ENCODE peak calls at places on chromosomes 2 and 18, in nine cellular contexts. One of them, this sample, is unnamed.

GRCh38 chr2:170928036-170928823 is 823 bp upstream of the GORASP2 start:
- DNase-seq in cardiac muscle cell: peak
- DNase-seq in tibial nerve: no peak
- DNase-seq in LoVo: no peak
- DNase-seq in OCI-LY7: peak
- DNase-seq in activated T-helper 2 cell treated with anti-CD3 and anti-CD28 coated beads, Interferon-gamma antibody, Interleukin-2, Interleukin-4, amounts not matched to agents 10 μg/mL and 5 μg/mL and 100 μg/mL, durations not matched to agents 14 hours and 24 hours and 36 hours: peak
- DNase-seq in AML-193: peak
- DNase-seq in cardiac fibroblast: no peak
- DNase-seq in colonic mucosa: peak
- DNase-seq in this sample: no peak

GRCh38 chr2:42693688-42694479 is 70.1 kb downstream of the OXER1 start:
- DNase-seq in cardiac muscle cell: no peak
- DNase-seq in OCI-LY7: no peak
- DNase-seq in AML-193: no peak
- DNase-seq in activated T-helper 2 cell treated with anti-CD3 and anti-CD28 coated beads, Interferon-gamma antibody, Interleukin-2, Interleukin-4, amounts not matched to agents 10 μg/mL and 5 μg/mL and 100 μg/mL, durations not matched to agents 14 hours and 24 hours and 36 hours: no peak
- DNase-seq in cardiac fibroblast: no peak
- DNase-seq in LoVo: no peak
- DNase-seq in tibial nerve: no peak
- DNase-seq in colonic mucosa: no peak
- DNase-seq in this sample: no peak

GRCh38 chr2:51697095-51697494 is 665.2 kb upstream of the NRXN1 start:
- DNase-seq in tibial nerve: no peak
- DNase-seq in cardiac fibroblast: no peak
- DNase-seq in AML-193: no peak
- DNase-seq in OCI-LY7: no peak
- DNase-seq in cardiac muscle cell: no peak
- DNase-seq in activated T-helper 2 cell treated with anti-CD3 and anti-CD28 coated beads, Interferon-gamma antibody, Interleukin-2, Interleukin-4, amounts not matched to agents 10 μg/mL and 5 μg/mL and 100 μg/mL, durations not matched to agents 14 hours and 24 hours and 36 hours: no peak
- DNase-seq in colonic mucosa: no peak
- DNase-seq in LoVo: no peak
- DNase-seq in this sample: no peak

GRCh38 chr2:68487773-68488355 is 20.5 kb downstream of the APLF start:
- DNase-seq in tibial nerve: no peak
- DNase-seq in colonic mucosa: no peak
- DNase-seq in LoVo: no peak
- DNase-seq in cardiac fibroblast: peak
- DNase-seq in AML-193: peak
- DNase-seq in activated T-helper 2 cell treated with anti-CD3 and anti-CD28 coated beads, Interferon-gamma antibody, Interleukin-2, Interleukin-4, amounts not matched to agents 10 μg/mL and 5 μg/mL and 100 μg/mL, durations not matched to agents 14 hours and 24 hours and 36 hours: no peak
- DNase-seq in cardiac muscle cell: peak
- DNase-seq in OCI-LY7: peak
- DNase-seq in this sample: no peak

GRCh38 chr2:47225061-47225783 is 70.1 kb upstream of the STPG4 start:
- DNase-seq in tibial nerve: peak
- DNase-seq in cardiac muscle cell: peak
- DNase-seq in activated T-helper 2 cell treated with anti-CD3 and anti-CD28 coated beads, Interferon-gamma antibody, Interleukin-2, Interleukin-4, amounts not matched to agents 10 μg/mL and 5 μg/mL and 100 μg/mL, durations not matched to agents 14 hours and 24 hours and 36 hours: no peak
- DNase-seq in cardiac fibroblast: peak
- DNase-seq in colonic mucosa: peak
- DNase-seq in OCI-LY7: no peak
- DNase-seq in LoVo: peak
- DNase-seq in AML-193: no peak
- DNase-seq in this sample: no peak

GRCh38 chr18:34224423-34225217 is at the start of gene NOL4:
- DNase-seq in tibial nerve: no peak
- DNase-seq in cardiac muscle cell: peak
- DNase-seq in AML-193: no peak
- DNase-seq in cardiac fibroblast: peak
- DNase-seq in activated T-helper 2 cell treated with anti-CD3 and anti-CD28 coated beads, Interferon-gamma antibody, Interleukin-2, Interleukin-4, amounts not matched to agents 10 μg/mL and 5 μg/mL and 100 μg/mL, durations not matched to agents 14 hours and 24 hours and 36 hours: no peak
- DNase-seq in LoVo: no peak
- DNase-seq in colonic mucosa: peak
- DNase-seq in OCI-LY7: no peak
- DNase-seq in this sample: peak

GRCh38 chr2:32688511-32688910 is 60.7 kb downstream of the TTC27 start:
- DNase-seq in cardiac fibroblast: peak
- DNase-seq in OCI-LY7: no peak
- DNase-seq in colonic mucosa: no peak
- DNase-seq in activated T-helper 2 cell treated with anti-CD3 and anti-CD28 coated beads, Interferon-gamma antibody, Interleukin-2, Interleukin-4, amounts not matched to agents 10 μg/mL and 5 μg/mL and 100 μg/mL, durations not matched to agents 14 hours and 24 hours and 36 hours: no peak
- DNase-seq in tibial nerve: no peak
- DNase-seq in cardiac muscle cell: peak
- DNase-seq in AML-193: peak
- DNase-seq in LoVo: no peak
- DNase-seq in this sample: no peak

GRCh38 chr2:46001741-46002506 is 295.3 kb upstream of the EPAS1 start:
- DNase-seq in cardiac muscle cell: peak
- DNase-seq in OCI-LY7: no peak
- DNase-seq in activated T-helper 2 cell treated with anti-CD3 and anti-CD28 coated beads, Interferon-gamma antibody, Interleukin-2, Interleukin-4, amounts not matched to agents 10 μg/mL and 5 μg/mL and 100 μg/mL, durations not matched to agents 14 hours and 24 hours and 36 hours: no peak
- DNase-seq in AML-193: no peak
- DNase-seq in LoVo: no peak
- DNase-seq in tibial nerve: no peak
- DNase-seq in cardiac fibroblast: peak
- DNase-seq in colonic mucosa: no peak
- DNase-seq in this sample: no peak

GRCh38 chr18:79485788-79486355 is 90.1 kb downstream of the NFATC1 start:
- DNase-seq in tibial nerve: no peak
- DNase-seq in LoVo: no peak
- DNase-seq in AML-193: no peak
- DNase-seq in colonic mucosa: no peak
- DNase-seq in OCI-LY7: no peak
- DNase-seq in cardiac fibroblast: peak
- DNase-seq in cardiac muscle cell: peak
- DNase-seq in activated T-helper 2 cell treated with anti-CD3 and anti-CD28 coated beads, Interferon-gamma antibody, Interleukin-2, Interleukin-4, amounts not matched to agents 10 μg/mL and 5 μg/mL and 100 μg/mL, durations not matched to agents 14 hours and 24 hours and 36 hours: no peak
- DNase-seq in this sample: no peak

GRCh38 chr2:240131296-240131695 is 4.8 kb downstream of the COPS9 start:
- DNase-seq in AML-193: no peak
- DNase-seq in cardiac fibroblast: no peak
- DNase-seq in cardiac muscle cell: no peak
- DNase-seq in OCI-LY7: no peak
- DNase-seq in tibial nerve: no peak
- DNase-seq in LoVo: no peak
- DNase-seq in activated T-helper 2 cell treated with anti-CD3 and anti-CD28 coated beads, Interferon-gamma antibody, Interleukin-2, Interleukin-4, amounts not matched to agents 10 μg/mL and 5 μg/mL and 100 μg/mL, durations not matched to agents 14 hours and 24 hours and 36 hours: no peak
- DNase-seq in colonic mucosa: no peak
- DNase-seq in this sample: no peak

GRCh38 chr2:236512902-236513433 is 56.7 kb upstream of the ACKR3 start:
- DNase-seq in LoVo: peak
- DNase-seq in AML-193: peak
- DNase-seq in activated T-helper 2 cell treated with anti-CD3 and anti-CD28 coated beads, Interferon-gamma antibody, Interleukin-2, Interleukin-4, amounts not matched to agents 10 μg/mL and 5 μg/mL and 100 μg/mL, durations not matched to agents 14 hours and 24 hours and 36 hours: peak
- DNase-seq in cardiac fibroblast: peak
- DNase-seq in cardiac muscle cell: peak
- DNase-seq in OCI-LY7: peak
- DNase-seq in tibial nerve: peak
- DNase-seq in colonic mucosa: peak
- DNase-seq in this sample: peak

GRCh38 chr2:112846056-112846455 is 9.5 kb upstream of the IL1B start:
- DNase-seq in OCI-LY7: no peak
- DNase-seq in activated T-helper 2 cell treated with anti-CD3 and anti-CD28 coated beads, Interferon-gamma antibody, Interleukin-2, Interleukin-4, amounts not matched to agents 10 μg/mL and 5 μg/mL and 100 μg/mL, durations not matched to agents 14 hours and 24 hours and 36 hours: no peak
- DNase-seq in cardiac muscle cell: no peak
- DNase-seq in cardiac fibroblast: no peak
- DNase-seq in colonic mucosa: no peak
- DNase-seq in LoVo: no peak
- DNase-seq in AML-193: no peak
- DNase-seq in tibial nerve: no peak
- DNase-seq in this sample: no peak

GRCh38 chr2:189379287-189379630 is 62.0 kb upstream of the WDR75 start:
- DNase-seq in colonic mucosa: no peak
- DNase-seq in tibial nerve: no peak
- DNase-seq in activated T-helper 2 cell treated with anti-CD3 and anti-CD28 coated beads, Interferon-gamma antibody, Interleukin-2, Interleukin-4, amounts not matched to agents 10 μg/mL and 5 μg/mL and 100 μg/mL, durations not matched to agents 14 hours and 24 hours and 36 hours: no peak
- DNase-seq in cardiac muscle cell: peak
- DNase-seq in cardiac fibroblast: peak
- DNase-seq in AML-193: no peak
- DNase-seq in OCI-LY7: no peak
- DNase-seq in LoVo: no peak
- DNase-seq in this sample: peak

GRCh38 chr2:236928353-236929153 is 157.1 kb upstream of the COPS8 start:
- DNase-seq in activated T-helper 2 cell treated with anti-CD3 and anti-CD28 coated beads, Interferon-gamma antibody, Interleukin-2, Interleukin-4, amounts not matched to agents 10 μg/mL and 5 μg/mL and 100 μg/mL, durations not matched to agents 14 hours and 24 hours and 36 hours: no peak
- DNase-seq in LoVo: no peak
- DNase-seq in tibial nerve: no peak
- DNase-seq in cardiac muscle cell: peak
- DNase-seq in AML-193: no peak
- DNase-seq in OCI-LY7: peak
- DNase-seq in colonic mucosa: peak
- DNase-seq in cardiac fibroblast: no peak
- DNase-seq in this sample: no peak

GRCh38 chr2:15603044-15603765 is 11.5 kb downstream of the DDX1 start:
- DNase-seq in cardiac fibroblast: no peak
- DNase-seq in colonic mucosa: no peak
- DNase-seq in tibial nerve: no peak
- DNase-seq in cardiac muscle cell: no peak
- DNase-seq in activated T-helper 2 cell treated with anti-CD3 and anti-CD28 coated beads, Interferon-gamma antibody, Interleukin-2, Interleukin-4, amounts not matched to agents 10 μg/mL and 5 μg/mL and 100 μg/mL, durations not matched to agents 14 hours and 24 hours and 36 hours: no peak
- DNase-seq in LoVo: no peak
- DNase-seq in AML-193: no peak
- DNase-seq in OCI-LY7: no peak
- DNase-seq in this sample: no peak

GRCh38 chr18:44986933-44987332 is 306.2 kb downstream of the SETBP1 start:
- DNase-seq in cardiac muscle cell: peak
- DNase-seq in OCI-LY7: no peak
- DNase-seq in colonic mucosa: no peak
- DNase-seq in AML-193: no peak
- DNase-seq in activated T-helper 2 cell treated with anti-CD3 and anti-CD28 coated beads, Interferon-gamma antibody, Interleukin-2, Interleukin-4, amounts not matched to agents 10 μg/mL and 5 μg/mL and 100 μg/mL, durations not matched to agents 14 hours and 24 hours and 36 hours: no peak
- DNase-seq in cardiac fibroblast: no peak
- DNase-seq in LoVo: no peak
- DNase-seq in tibial nerve: no peak
- DNase-seq in this sample: no peak

GRCh38 chr18:49026501-49027378 is 76.0 kb upstream of the SMAD7 start:
- DNase-seq in AML-193: no peak
- DNase-seq in activated T-helper 2 cell treated with anti-CD3 and anti-CD28 coated beads, Interferon-gamma antibody, Interleukin-2, Interleukin-4, amounts not matched to agents 10 μg/mL and 5 μg/mL and 100 μg/mL, durations not matched to agents 14 hours and 24 hours and 36 hours: no peak
- DNase-seq in tibial nerve: no peak
- DNase-seq in cardiac muscle cell: no peak
- DNase-seq in OCI-LY7: no peak
- DNase-seq in LoVo: no peak
- DNase-seq in cardiac fibroblast: no peak
- DNase-seq in colonic mucosa: peak
- DNase-seq in this sample: no peak

GRCh38 chr2:190860985-190861721 is 19.5 kb upstream of the GLS start:
- DNase-seq in LoVo: no peak
- DNase-seq in activated T-helper 2 cell treated with anti-CD3 and anti-CD28 coated beads, Interferon-gamma antibody, Interleukin-2, Interleukin-4, amounts not matched to agents 10 μg/mL and 5 μg/mL and 100 μg/mL, durations not matched to agents 14 hours and 24 hours and 36 hours: no peak
- DNase-seq in cardiac muscle cell: no peak
- DNase-seq in colonic mucosa: no peak
- DNase-seq in AML-193: no peak
- DNase-seq in OCI-LY7: no peak
- DNase-seq in cardiac fibroblast: peak
- DNase-seq in tibial nerve: no peak
- DNase-seq in this sample: peak

GRCh38 chr18:7565677-7566076 is 1.4 kb upstream of the PTPRM start:
- DNase-seq in AML-193: no peak
- DNase-seq in colonic mucosa: no peak
- DNase-seq in OCI-LY7: no peak
- DNase-seq in activated T-helper 2 cell treated with anti-CD3 and anti-CD28 coated beads, Interferon-gamma antibody, Interleukin-2, Interleukin-4, amounts not matched to agents 10 μg/mL and 5 μg/mL and 100 μg/mL, durations not matched to agents 14 hours and 24 hours and 36 hours: no peak
- DNase-seq in cardiac fibroblast: no peak
- DNase-seq in LoVo: no peak
- DNase-seq in tibial nerve: no peak
- DNase-seq in cardiac muscle cell: no peak
- DNase-seq in this sample: no peak

GRCh38 chr18:24463233-24463775 is 2.9 kb downstream of the HRH4 start:
- DNase-seq in OCI-LY7: no peak
- DNase-seq in cardiac fibroblast: no peak
- DNase-seq in colonic mucosa: no peak
- DNase-seq in activated T-helper 2 cell treated with anti-CD3 and anti-CD28 coated beads, Interferon-gamma antibody, Interleukin-2, Interleukin-4, amounts not matched to agents 10 μg/mL and 5 μg/mL and 100 μg/mL, durations not matched to agents 14 hours and 24 hours and 36 hours: no peak
- DNase-seq in cardiac muscle cell: no peak
- DNase-seq in LoVo: no peak
- DNase-seq in tibial nerve: no peak
- DNase-seq in AML-193: no peak
- DNase-seq in this sample: no peak

GRCh38 chr2:226995625-226996041 is 159.8 kb downstream of the RHBDD1 start:
- DNase-seq in OCI-LY7: no peak
- DNase-seq in AML-193: no peak
- DNase-seq in activated T-helper 2 cell treated with anti-CD3 and anti-CD28 coated beads, Interferon-gamma antibody, Interleukin-2, Interleukin-4, amounts not matched to agents 10 μg/mL and 5 μg/mL and 100 μg/mL, durations not matched to agents 14 hours and 24 hours and 36 hours: no peak
- DNase-seq in colonic mucosa: no peak
- DNase-seq in LoVo: no peak
- DNase-seq in cardiac fibroblast: peak
- DNase-seq in cardiac muscle cell: peak
- DNase-seq in tibial nerve: no peak
- DNase-seq in this sample: no peak

GRCh38 chr2:232354069-232354468 is 24.5 kb upstream of the ALPP start:
- DNase-seq in colonic mucosa: no peak
- DNase-seq in tibial nerve: no peak
- DNase-seq in activated T-helper 2 cell treated with anti-CD3 and anti-CD28 coated beads, Interferon-gamma antibody, Interleukin-2, Interleukin-4, amounts not matched to agents 10 μg/mL and 5 μg/mL and 100 μg/mL, durations not matched to agents 14 hours and 24 hours and 36 hours: no peak
- DNase-seq in cardiac muscle cell: no peak
- DNase-seq in LoVo: no peak
- DNase-seq in cardiac fibroblast: no peak
- DNase-seq in AML-193: no peak
- DNase-seq in OCI-LY7: no peak
- DNase-seq in this sample: no peak

GRCh38 chr2:113203901-113204519 is 30.2 kb downstream of the PSD4 start:
- DNase-seq in activated T-helper 2 cell treated with anti-CD3 and anti-CD28 coated beads, Interferon-gamma antibody, Interleukin-2, Interleukin-4, amounts not matched to agents 10 μg/mL and 5 μg/mL and 100 μg/mL, durations not matched to agents 14 hours and 24 hours and 36 hours: peak
- DNase-seq in colonic mucosa: peak
- DNase-seq in cardiac fibroblast: peak
- DNase-seq in cardiac muscle cell: peak
- DNase-seq in AML-193: peak
- DNase-seq in LoVo: peak
- DNase-seq in OCI-LY7: peak
- DNase-seq in tibial nerve: peak
- DNase-seq in this sample: peak

GRCh38 chr2:46708492-46708891 is 207.1 kb downstream of the MCFD2 start:
- DNase-seq in AML-193: no peak
- DNase-seq in activated T-helper 2 cell treated with anti-CD3 and anti-CD28 coated beads, Interferon-gamma antibody, Interleukin-2, Interleukin-4, amounts not matched to agents 10 μg/mL and 5 μg/mL and 100 μg/mL, durations not matched to agents 14 hours and 24 hours and 36 hours: no peak
- DNase-seq in tibial nerve: no peak
- DNase-seq in OCI-LY7: no peak
- DNase-seq in cardiac muscle cell: no peak
- DNase-seq in cardiac fibroblast: no peak
- DNase-seq in colonic mucosa: no peak
- DNase-seq in LoVo: no peak
- DNase-seq in this sample: no peak

GRCh38 chr2:20677301-20678176 is 10.6 kb downstream of the GDF7 start:
- DNase-seq in cardiac muscle cell: no peak
- DNase-seq in tibial nerve: no peak
- DNase-seq in activated T-helper 2 cell treated with anti-CD3 and anti-CD28 coated beads, Interferon-gamma antibody, Interleukin-2, Interleukin-4, amounts not matched to agents 10 μg/mL and 5 μg/mL and 100 μg/mL, durations not matched to agents 14 hours and 24 hours and 36 hours: no peak
- DNase-seq in OCI-LY7: peak
- DNase-seq in AML-193: no peak
- DNase-seq in colonic mucosa: no peak
- DNase-seq in cardiac fibroblast: no peak
- DNase-seq in LoVo: no peak
- DNase-seq in this sample: peak

GRCh38 chr18:33128581-33128980 is 311.9 kb downstream of the CCDC178 start:
- DNase-seq in activated T-helper 2 cell treated with anti-CD3 and anti-CD28 coated beads, Interferon-gamma antibody, Interleukin-2, Interleukin-4, amounts not matched to agents 10 μg/mL and 5 μg/mL and 100 μg/mL, durations not matched to agents 14 hours and 24 hours and 36 hours: no peak
- DNase-seq in cardiac muscle cell: no peak
- DNase-seq in AML-193: no peak
- DNase-seq in OCI-LY7: no peak
- DNase-seq in colonic mucosa: no peak
- DNase-seq in LoVo: no peak
- DNase-seq in cardiac fibroblast: no peak
- DNase-seq in tibial nerve: no peak
- DNase-seq in this sample: no peak

GRCh38 chr2:102558463-102558862 is 60.9 kb upstream of the SLC9A2 start:
- DNase-seq in OCI-LY7: no peak
- DNase-seq in AML-193: no peak
- DNase-seq in activated T-helper 2 cell treated with anti-CD3 and anti-CD28 coated beads, Interferon-gamma antibody, Interleukin-2, Interleukin-4, amounts not matched to agents 10 μg/mL and 5 μg/mL and 100 μg/mL, durations not matched to agents 14 hours and 24 hours and 36 hours: no peak
- DNase-seq in tibial nerve: no peak
- DNase-seq in colonic mucosa: no peak
- DNase-seq in cardiac fibroblast: no peak
- DNase-seq in cardiac muscle cell: peak
- DNase-seq in LoVo: no peak
- DNase-seq in this sample: no peak

GRCh38 chr2:224260605-224261004 is 141.3 kb downstream of the FAM124B start:
- DNase-seq in cardiac muscle cell: peak
- DNase-seq in activated T-helper 2 cell treated with anti-CD3 and anti-CD28 coated beads, Interferon-gamma antibody, Interleukin-2, Interleukin-4, amounts not matched to agents 10 μg/mL and 5 μg/mL and 100 μg/mL, durations not matched to agents 14 hours and 24 hours and 36 hours: no peak
- DNase-seq in LoVo: no peak
- DNase-seq in tibial nerve: no peak
- DNase-seq in AML-193: no peak
- DNase-seq in cardiac fibroblast: peak
- DNase-seq in colonic mucosa: no peak
- DNase-seq in OCI-LY7: no peak
- DNase-seq in this sample: no peak

GRCh38 chr2:9844581-9844980 is 1.3 kb downstream of the TAF1B start:
- DNase-seq in AML-193: peak
- DNase-seq in OCI-LY7: peak
- DNase-seq in tibial nerve: no peak
- DNase-seq in colonic mucosa: no peak
- DNase-seq in cardiac fibroblast: peak
- DNase-seq in cardiac muscle cell: peak
- DNase-seq in LoVo: no peak
- DNase-seq in activated T-helper 2 cell treated with anti-CD3 and anti-CD28 coated beads, Interferon-gamma antibody, Interleukin-2, Interleukin-4, amounts not matched to agents 10 μg/mL and 5 μg/mL and 100 μg/mL, durations not matched to agents 14 hours and 24 hours and 36 hours: no peak
- DNase-seq in this sample: no peak

This sample was measured in HAP-1.